ENCODE peak calls at places on chromosomes 13 and 19, in six cellular contexts. H is effector memory CD4-positive, alpha-beta T cell; Z is kidney epithelial cell; T is mammary epithelial cell; Q is GM23248; D is neural progenitor cell. C is an unnamed sample. For H3K36me3, the result is how much of the 10 kb centered on the place peaks cover.

GRCh38 chr19:54017266-54017665 is 25.8 kb downstream of the CACNG6 start:
- DNase-seq in Q (peak), H (no peak), T (peak), D (no peak), Z (no peak), C (no peak)

GRCh38 chr13:75637101-75637774 is 1.1 kb downstream of the LMO7 start:
- DNase-seq in Z (no peak), H (no peak), Q (peak), D (no peak), T (peak), C (no peak)

GRCh38 chr19:29583196-29584006 is 22.7 kb upstream of the POP4 start:
- DNase-seq in Q (peak), D (no peak), Z (no peak), T (peak), H (no peak), C (no peak)

GRCh38 chr13:21933001-21933400 is 262.1 kb downstream of the FGF9 start:
- DNase-seq in Z (no peak), D (no peak), H (no peak), T (no peak), Q (no peak), C (no peak)

GRCh38 chr13:108915095-108915633 is 285.8 kb downstream of the MYO16 start:
- DNase-seq in D (no peak), Z (no peak), T (peak), H (no peak), Q (peak), C (no peak)

GRCh38 chr19:38993271-38993670 is 17.7 kb upstream of the FBXO17 start:
- DNase-seq in Z (peak), H (no peak), D (no peak), Q (peak), T (peak), C (no peak)

GRCh38 chr19:11338569-11339253 is 746 bp downstream of the RAB3D start:
- DNase-seq in H (no peak), T (no peak), Q (peak), D (no peak), Z (no peak), C (no peak)

GRCh38 chr13:79491715-79492114 is 10.8 kb downstream of the NDFIP2 start:
- DNase-seq in H (no peak), Q (peak), T (peak), D (no peak), Z (no peak), C (no peak)

GRCh38 chr19:14325863-14326262 is 55.4 kb upstream of the ADGRE5 start:
- DNase-seq in D (no peak), Q (no peak), H (no peak), T (no peak), Z (peak), C (no peak)

GRCh38 chr19:12793290-12794195 is 2.3 kb downstream of the JUNB start:
- DNase-seq in H (peak), Q (peak), T (peak), Z (no peak), D (peak), C (peak)

GRCh38 chr13:108227651-108228272 is 9.6 kb downstream of the ABHD13 start:
- DNase-seq in D (peak), Q (peak), H (no peak), Z (no peak), T (peak), C (no peak)

GRCh38 chr13:33263976-33264619 is 21.5 kb downstream of the STARD13 start:
- DNase-seq in T (no peak), D (no peak), Z (no peak), H (no peak), Q (peak), C (no peak)

GRCh38 chr19:16325671-16326400 is 1.2 kb downstream of the KLF2 start:
- DNase-seq in Q (peak), T (no peak), Z (no peak), H (peak), D (peak), C (peak)

GRCh38 chr13:48595330-48596127 is 58.2 kb upstream of the CYSLTR2 start:
- DNase-seq in D (peak), Q (peak), T (peak), Z (peak), H (peak), C (no peak)

GRCh38 chr19:47377801-47378200 is 28.7 kb downstream of the DHX34 start:
- DNase-seq in Z (no peak), T (no peak), D (no peak), H (no peak), Q (no peak), C (no peak)

GRCh38 chr19:29714371-29714952 is 599 bp downstream of the C19orf12 start:
- DNase-seq in H (peak), T (no peak), D (no peak), Q (peak), Z (no peak), C (no peak)

GRCh38 chr13:93775507-93776108 is 549.0 kb downstream of the GPC6 start:
- DNase-seq in D (no peak), T (no peak), H (no peak), Q (peak), Z (peak), C (no peak)

GRCh38 chr13:51822106-51822840 is 18.3 kb upstream of the DHRS12 start:
- DNase-seq in H (peak), Q (no peak), Z (no peak), T (no peak), D (no peak), C (no peak)

GRCh38 chr19:18057557-18057956 is 29.2 kb downstream of the IL12RB1 start:
- DNase-seq in D (no peak), Z (no peak), Q (peak), H (no peak), T (no peak), C (no peak)

GRCh38 chr13:94322925-94323324 is 156.6 kb downstream of the DCT start:
- DNase-seq in Z (no peak), Q (peak), T (no peak), D (no peak), H (no peak), C (no peak)

GRCh38 chr19:48354332-48354992 is 9.3 kb downstream of the TMEM143 start:
- DNase-seq in H (no peak), T (no peak), D (no peak), Z (no peak), Q (no peak), C (no peak)

GRCh38 chr19:37977992-37978391 is 71.0 kb downstream of the SIPA1L3 start:
- DNase-seq in D (peak), T (peak), Z (no peak), Q (peak), H (no peak), C (no peak)

DNA sequence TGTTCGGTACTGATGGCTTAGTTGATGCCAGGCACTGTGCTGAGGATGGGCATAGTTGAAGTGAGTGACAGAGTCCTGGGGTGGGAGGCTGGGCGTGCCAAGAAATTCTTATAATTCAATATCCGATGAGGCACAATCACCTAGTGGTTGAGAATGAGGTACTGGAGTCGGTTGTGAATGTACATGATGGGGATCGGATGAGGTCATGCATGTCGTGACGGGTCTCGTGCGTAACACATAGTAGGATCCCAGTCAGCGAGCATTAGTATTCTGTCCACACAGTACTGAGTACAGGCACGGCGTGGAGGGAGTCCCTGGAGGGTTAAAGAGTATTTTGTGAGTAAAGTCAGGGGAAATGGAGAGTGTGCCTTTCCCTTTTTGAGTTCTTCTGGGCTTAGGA is 2.8 kb downstream of the SAFB start:
- DNase-seq in H (no peak), Z (no peak), T (no peak), D (no peak), Q (no peak), C (no peak)
- H3K36me3 ChIP-seq in H (under half), Z (under half), T (under half), D (under half), Q (under half), C (under half)

GRCh38 chr13:111629457-111629856 is 309.0 kb downstream of the TEX29 start:
- DNase-seq in Z (no peak), Q (no peak), T (no peak), D (no peak), H (no peak), C (no peak)
- H3K36me3 ChIP-seq in Z (under half), Q (under half), T (under half), D (under half), H (under half), C (under half)

GRCh38 chr19:19349365-19349764 is 28.7 kb downstream of the MAU2 start:
- DNase-seq in D (no peak), Q (no peak), T (no peak), H (no peak), Z (no peak), C (no peak)
- H3K36me3 ChIP-seq in D (under half), Q (under half), T (under half), H (half or more), Z (under half), C (half or more)

GRCh38 chr19:40241125-40241808 is 14.8 kb upstream of the CCNP start:
- DNase-seq in T (no peak), D (no peak), H (no peak), Z (no peak), Q (no peak), C (no peak)

GRCh38 chr19:40242480-40242879 is 16.0 kb upstream of the CCNP start:
- DNase-seq in H (no peak), Z (no peak), T (no peak), D (no peak), Q (no peak), C (no peak)

GRCh38 chr19:40239415-40240226 is 13.1 kb upstream of the CCNP start:
- DNase-seq in Q (no peak), D (no peak), Z (no peak), T (no peak), H (no peak), C (no peak)

GRCh38 chr19:40240332-40240731 is 13.8 kb upstream of the CCNP start:
- DNase-seq in D (no peak), Q (no peak), T (no peak), H (no peak), Z (no peak), C (no peak)

DNA sequence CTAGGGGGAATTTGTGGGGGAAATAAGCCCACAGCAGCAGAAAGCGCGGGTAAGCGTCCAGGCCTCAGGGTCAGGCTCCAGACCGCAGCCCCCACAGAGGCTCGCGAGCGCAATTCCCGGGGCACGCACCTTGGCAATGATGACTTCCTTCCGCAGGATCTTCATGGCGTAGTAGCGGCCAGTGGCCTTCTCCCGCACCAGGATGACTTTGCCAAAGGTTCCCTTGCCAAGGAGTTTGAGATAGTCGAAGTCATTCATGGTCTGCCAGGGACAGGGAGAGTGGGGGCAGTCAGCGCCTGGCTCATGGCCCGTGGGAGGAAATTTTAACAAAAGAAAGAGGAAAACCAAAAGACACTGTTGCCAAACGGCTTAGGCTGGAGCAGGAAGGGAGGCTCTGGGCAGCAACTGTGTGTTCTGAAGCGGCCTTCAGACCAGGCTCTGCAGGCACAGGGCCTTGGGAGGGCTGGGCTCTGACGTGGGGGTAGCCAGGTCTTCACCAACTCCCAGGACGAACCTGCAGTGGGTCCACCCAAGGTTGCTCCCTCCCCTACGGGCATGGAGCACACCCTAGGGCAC is 15.4 kb upstream of the CCNP start:
- DNase-seq in T (no peak), Q (no peak), D (no peak), H (no peak), Z (no peak), C (no peak)
- H3K36me3 ChIP-seq in T (under half), Q (under half), D (under half), H (half or more), Z (under half), C (under half)

GRCh38 chr13:113456116-113456702 is 2.9 kb upstream of the ADPRHL1 start:
- DNase-seq in Q (no peak), D (no peak), T (no peak), Z (no peak), H (no peak), C (no peak)
- H3K36me3 ChIP-seq in Q (under half), D (under half), T (under half), Z (under half), H (under half), C (under half)

GRCh38 chr19:8086849-8087248 is 34.3 kb downstream of the CCL25 start:
- DNase-seq in H (no peak), D (no peak), Z (no peak), T (no peak), Q (no peak), C (no peak)
- H3K36me3 ChIP-seq in H (under half), D (under half), Z (under half), T (under half), Q (under half), C (under half)

DNA sequence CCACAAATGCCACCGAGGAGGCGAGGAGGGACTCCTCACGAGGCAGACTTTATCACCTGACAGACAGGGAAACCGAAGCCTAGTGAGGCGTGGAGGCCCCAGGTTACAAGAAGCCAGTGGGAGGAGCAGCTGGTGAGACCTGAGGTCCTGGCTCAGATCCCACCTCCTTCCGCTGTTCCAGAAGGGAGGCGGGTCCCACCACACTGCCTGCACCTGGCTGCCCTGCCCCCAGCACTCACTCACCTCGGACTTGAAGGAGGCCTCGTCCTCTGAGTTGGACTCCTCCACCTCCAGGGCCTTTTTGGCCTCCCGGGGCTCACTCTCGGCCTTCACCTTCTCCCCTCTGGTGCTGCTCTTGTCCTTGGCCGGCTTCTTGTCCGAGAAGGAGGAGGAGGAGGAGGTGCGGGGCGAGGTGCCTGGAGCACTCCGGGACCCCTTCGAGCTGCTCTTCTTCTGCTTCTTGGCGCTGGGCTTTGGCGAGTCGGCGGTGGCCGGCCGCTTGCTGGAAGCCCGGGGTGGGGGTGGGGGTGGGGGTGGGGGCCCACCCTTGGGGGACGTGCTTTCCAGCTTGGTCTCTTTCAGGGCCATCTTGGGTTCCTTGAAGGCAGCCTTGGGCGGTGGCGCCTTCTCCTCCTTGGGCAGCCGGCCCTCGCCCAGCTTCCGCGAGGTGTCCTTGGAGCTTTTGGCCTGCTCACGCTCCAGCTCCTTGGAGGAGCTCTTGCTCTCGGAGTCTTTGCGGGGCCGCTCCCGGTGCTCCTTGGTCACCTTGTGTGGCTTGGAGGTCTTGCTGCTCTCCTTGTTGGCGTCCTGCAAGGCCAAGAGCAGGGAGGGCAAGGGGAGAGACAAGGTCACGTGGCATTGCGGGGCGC is 57.7 kb downstream of the MLLT1 start:
- DNase-seq in Z (no peak), Q (no peak), T (no peak), H (no peak), D (no peak), C (no peak)
- H3K36me3 ChIP-seq in Z (under half), Q (under half), T (under half), H (under half), D (under half), C (under half)

DNA sequence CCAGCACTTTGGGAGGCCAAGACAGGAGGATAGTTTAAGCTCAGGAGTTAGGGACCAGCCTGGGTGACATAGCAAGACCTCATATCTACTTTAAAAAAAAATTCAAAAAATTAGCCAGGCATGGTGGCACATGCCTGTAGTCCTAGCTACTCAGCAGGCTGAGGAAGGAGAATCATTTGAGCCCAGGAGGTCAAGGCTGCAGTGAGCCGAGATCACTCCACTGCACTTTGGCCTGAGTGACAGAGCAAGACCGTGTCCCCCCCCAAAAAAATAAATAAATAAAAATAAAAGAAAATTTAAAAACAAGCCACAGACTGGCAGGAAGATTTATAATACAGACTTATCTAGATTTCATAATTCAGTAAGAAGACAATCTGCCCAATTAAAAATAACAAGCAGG is 14.8 kb downstream of the PSPC1 start:
- DNase-seq in D (no peak), Q (no peak), H (no peak), T (no peak), Z (no peak), C (no peak)
- H3K36me3 ChIP-seq in D (under half), Q (under half), H (under half), T (under half), Z (under half), C (under half)

GRCh38 chr19:7394728-7395359 is 46.1 kb downstream of the ARHGEF18 start:
- DNase-seq in D (peak), Z (no peak), H (peak), Q (peak), T (peak), C (peak)
- H3K36me3 ChIP-seq in D (under half), Z (under half), H (under half), Q (under half), T (under half), C (under half)

DNA sequence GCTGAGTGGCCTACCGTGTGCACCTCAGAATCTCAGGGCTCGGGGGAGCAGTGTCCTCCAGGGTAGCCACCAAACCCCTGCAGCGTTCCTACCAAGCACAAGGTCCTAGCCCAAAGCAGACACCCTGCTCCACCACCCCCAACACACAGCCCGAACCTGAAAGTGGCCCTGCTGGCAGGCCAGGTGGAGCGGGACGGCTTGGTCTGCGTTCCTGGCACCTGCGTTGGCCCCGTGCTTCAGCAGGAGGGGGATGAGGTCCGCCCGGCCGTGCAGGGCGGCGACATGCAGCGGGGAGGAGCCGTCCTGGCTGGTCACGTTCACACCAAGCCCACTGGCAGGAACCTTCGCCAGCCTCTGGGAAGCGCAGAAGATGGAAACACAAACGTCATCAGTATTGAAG is 26.5 kb downstream of the PDCD5 start:
- DNase-seq in Z (no peak), D (no peak), H (no peak), T (no peak), Q (no peak), C (no peak)
- H3K36me3 ChIP-seq in Z (under half), D (under half), H (under half), T (under half), Q (under half), C (under half)

C was measured in GM06990.